ENCODE peak calls at places on chromosomes 11 and 22, in five cellular contexts. X, O, H, T and L are unnamed samples.

GRCh38 chr11:44326615-44327475 is 16.9 kb upstream of the ALX4 start:
- DNase-seq in H (no peak), O (no peak), T (no peak), X (no peak), L (no peak)

GRCh38 chr11:31499576-31500178 is 9.7 kb downstream of the IMMP1L start:
- DNase-seq in X (no peak), H (no peak), O (no peak), T (no peak), L (no peak)

GRCh38 chr11:10540546-10540914 is 457 bp downstream of the RNF141 start:
- DNase-seq in O (no peak), T (no peak), X (no peak), H (no peak), L (no peak)

GRCh38 chr11:105000167-105000566 is 22.8 kb downstream of the CASP5 start:
- DNase-seq in O (no peak), H (no peak), X (no peak), T (peak), L (no peak)

GRCh38 chr11:96055706-96056387 is 131.9 kb upstream of the MTMR2 start:
- DNase-seq in H (no peak), X (no peak), T (no peak), O (no peak), L (no peak)

GRCh38 chr22:41822289-41823057 is 10.4 kb upstream of the SREBF2 start:
- DNase-seq in O (peak), H (no peak), T (peak), X (peak), L (peak)

GRCh38 chr11:45225277-45225676 is 60.9 kb downstream of the SYT13 start:
- DNase-seq in H (no peak), T (no peak), O (no peak), X (no peak), L (no peak)

GRCh38 chr11:13301522-13301921 is 23.9 kb downstream of the BMAL1 start:
- DNase-seq in H (no peak), X (no peak), O (no peak), T (no peak), L (no peak)

GRCh38 chr11:128632151-128632791 is 44.9 kb upstream of the ETS1 start:
- DNase-seq in H (no peak), O (peak), X (no peak), T (peak), L (peak)

GRCh38 chr11:120956710-120957500 is 67.0 kb upstream of the TBCEL start:
- DNase-seq in T (no peak), H (no peak), O (peak), X (no peak), L (no peak)

GRCh38 chr11:67120881-67121710 is 2.0 kb downstream of the KDM2A start:
- DNase-seq in O (no peak), T (no peak), H (no peak), X (peak), L (peak)

DNA sequence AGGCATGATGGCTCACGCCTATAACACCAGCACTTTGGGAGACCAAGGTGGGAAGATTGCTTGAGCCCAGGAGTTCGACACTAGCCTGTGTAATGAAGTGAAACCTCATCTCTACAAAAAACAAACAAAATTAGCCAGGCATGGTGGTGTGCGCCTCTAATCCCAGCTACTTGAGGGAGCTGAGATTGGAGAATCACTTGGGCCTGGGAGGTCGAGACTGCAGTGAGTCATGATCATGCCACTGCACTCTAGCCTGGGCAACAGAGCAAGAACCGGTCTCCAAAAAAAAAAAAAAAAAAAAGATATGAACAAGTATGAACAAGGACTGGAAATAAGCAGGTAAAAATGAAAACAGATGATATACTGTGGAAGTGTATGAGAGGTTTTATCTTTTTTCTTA is 54.1 kb upstream of the SOX6 start:
- DNase-seq in T (no peak), H (no peak), X (no peak), O (no peak), L (no peak)
- H3K4me3 ChIP-seq in T (no peak), H (no peak), X (no peak), O (no peak), L (no peak)

DNA sequence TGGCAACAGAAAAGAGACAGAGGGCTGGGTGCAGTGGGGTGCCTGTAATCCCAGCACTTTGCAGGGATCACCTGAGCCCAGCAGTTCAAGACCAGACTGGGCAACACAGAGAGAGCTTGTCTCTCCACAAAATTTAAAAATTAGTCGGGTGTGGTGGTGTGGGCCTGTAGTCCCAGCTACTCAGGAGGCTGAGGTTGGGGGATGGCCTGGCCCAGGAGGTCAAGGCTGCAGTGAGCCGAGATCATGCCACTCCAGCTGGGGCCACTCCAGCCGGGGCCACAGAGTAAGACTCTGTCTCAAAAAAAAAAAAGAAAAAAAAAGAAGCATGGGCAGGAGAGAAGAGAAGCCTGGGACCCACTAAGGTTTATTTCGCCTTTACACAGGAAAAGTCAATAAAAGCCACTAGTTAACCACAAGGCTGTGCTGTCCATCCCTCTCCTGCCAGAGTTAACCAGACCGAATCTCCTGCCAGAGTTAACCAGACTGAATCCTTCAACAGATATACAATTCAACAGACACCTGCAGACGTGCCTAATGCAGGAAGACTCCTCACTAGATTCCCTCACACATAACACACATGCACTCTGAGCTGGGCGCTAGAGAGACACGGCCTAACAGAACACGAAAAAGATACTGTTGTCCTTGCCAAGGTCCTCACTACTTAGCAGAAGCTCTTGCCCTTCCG is 29.8 kb downstream of the MICAL3 start:
- DNase-seq in X (no peak), O (no peak), H (no peak), T (no peak), L (no peak)
- TF ChIP-seq SIN3A in X (no peak), O (no peak), H (no peak), T (no peak), L (no peak)

GRCh38 chr11:57778318-57779037 is 16.9 kb downstream of the CTNND1 start:
- DNase-seq in O (peak), H (peak), T (peak), X (no peak), L (peak)
- H3K4me3 ChIP-seq in O (peak), H (no peak), T (peak), X (peak), L (peak)

GRCh38 chr11:109998921-109999320 is 94.3 kb upstream of the ZC3H12C start:
- DNase-seq in X (no peak), H (no peak), T (no peak), O (no peak), L (no peak)

GRCh38 chr11:109996060-109996459 is 97.1 kb upstream of the ZC3H12C start:
- DNase-seq in O (no peak), X (no peak), H (no peak), T (no peak), L (no peak)

GRCh38 chr11:110000858-110001257 is 92.3 kb upstream of the ZC3H12C start:
- DNase-seq in O (peak), T (no peak), X (no peak), H (no peak), L (no peak)

GRCh38 chr11:110003426-110003825 is 89.8 kb upstream of the ZC3H12C start:
- DNase-seq in X (no peak), T (no peak), O (no peak), H (no peak), L (no peak)

DNA sequence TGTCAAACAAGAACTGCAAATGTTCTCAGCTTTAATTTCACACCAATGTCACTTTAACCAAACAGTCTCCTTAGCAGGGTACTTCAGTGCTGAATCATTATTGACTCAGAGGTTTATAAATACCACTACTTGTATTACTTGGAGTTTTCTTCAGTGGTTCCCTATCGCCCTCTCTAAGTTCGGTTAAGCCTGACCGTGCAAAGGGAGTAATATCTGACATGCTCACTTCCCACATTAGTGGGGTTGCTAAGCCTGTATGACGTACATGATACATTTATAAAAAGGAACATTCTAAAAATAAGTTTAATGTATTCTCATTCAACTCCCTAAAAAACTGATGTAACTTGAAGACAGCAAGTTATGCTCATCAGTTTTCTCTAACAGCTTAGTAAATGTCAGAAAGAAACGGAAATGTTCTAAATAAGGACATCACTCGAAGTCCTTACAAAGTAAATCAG is 93.1 kb upstream of the ZC3H12C start:
- DNase-seq in T (peak), O (no peak), X (peak), H (no peak), L (peak)
- TF ChIP-seq SIN3A in T (no peak), O (no peak), X (no peak), H (no peak), L (no peak)

GRCh38 chr11:94400075-94400838 is 962 bp downstream of the GPR83 start:
- DNase-seq in X (no peak), T (no peak), H (no peak), O (peak), L (no peak)
- H3K4me3 ChIP-seq in X (no peak), T (no peak), H (peak), O (peak), L (peak)

GRCh38 chr11:69939551-69940245 is 120.5 kb upstream of the FGF3 start:
- DNase-seq in O (peak), T (no peak), X (no peak), H (no peak), L (no peak)

GRCh38 chr11:69936750-69937149 is 117.5 kb upstream of the FGF3 start:
- DNase-seq in O (no peak), T (no peak), H (no peak), X (no peak), L (no peak)

GRCh38 chr11:69940246-69940610 is 121.0 kb upstream of the FGF3 start:
- DNase-seq in H (no peak), T (no peak), O (peak), X (no peak), L (no peak)

GRCh38 chr11:69935941-69936505 is 116.8 kb upstream of the FGF3 start:
- DNase-seq in X (no peak), H (no peak), T (no peak), O (no peak), L (no peak)

GRCh38 chr11:69938206-69938605 is 119.0 kb upstream of the FGF3 start:
- DNase-seq in T (no peak), H (no peak), X (no peak), O (no peak), L (no peak)
- TF ChIP-seq SIN3A in T (no peak), H (no peak), X (no peak), O (no peak), L (no peak)

DNA sequence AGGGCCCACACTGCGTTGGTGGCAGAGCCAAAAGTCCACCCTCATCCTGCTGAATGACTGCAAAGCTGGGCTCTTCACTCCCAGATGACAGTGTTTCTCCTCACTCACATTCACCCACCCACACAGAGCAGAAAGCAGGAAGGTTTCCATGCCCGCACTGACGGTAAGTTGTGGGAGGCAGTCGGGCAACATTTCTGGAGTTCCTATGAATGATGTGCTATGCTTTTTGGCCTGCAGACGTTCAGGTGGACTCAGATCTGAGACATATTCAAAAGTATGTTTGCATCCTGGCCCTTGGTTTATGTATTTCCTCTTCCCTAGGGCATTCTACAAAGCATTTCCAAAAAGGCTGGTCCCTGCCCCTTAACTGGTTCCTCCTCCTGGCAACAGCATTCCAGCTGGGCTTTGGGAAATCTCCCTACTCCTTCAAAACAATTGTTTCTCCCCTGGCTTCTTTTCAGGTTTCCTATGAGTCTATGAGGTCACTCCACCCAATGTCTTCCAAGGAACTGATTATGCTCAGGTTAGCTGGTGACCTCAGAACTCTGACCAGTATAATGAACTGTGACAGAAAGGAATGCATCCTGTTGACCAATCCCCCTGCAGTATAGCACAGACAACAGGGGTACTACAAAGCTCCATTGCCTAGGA is 36.4 kb downstream of the PACSIN2 start:
- DNase-seq in T (no peak), X (no peak), O (no peak), H (no peak), L (no peak)
- H3K4me3 ChIP-seq in T (no peak), X (no peak), O (no peak), H (no peak), L (no peak)

GRCh38 chr11:20873054-20873453 is 203.7 kb downstream of the NELL1 start:
- DNase-seq in H (peak), O (peak), T (no peak), X (no peak), L (no peak)
- TF ChIP-seq SIN3A in H (no peak), O (no peak), T (no peak), X (no peak), L (no peak)

DNA sequence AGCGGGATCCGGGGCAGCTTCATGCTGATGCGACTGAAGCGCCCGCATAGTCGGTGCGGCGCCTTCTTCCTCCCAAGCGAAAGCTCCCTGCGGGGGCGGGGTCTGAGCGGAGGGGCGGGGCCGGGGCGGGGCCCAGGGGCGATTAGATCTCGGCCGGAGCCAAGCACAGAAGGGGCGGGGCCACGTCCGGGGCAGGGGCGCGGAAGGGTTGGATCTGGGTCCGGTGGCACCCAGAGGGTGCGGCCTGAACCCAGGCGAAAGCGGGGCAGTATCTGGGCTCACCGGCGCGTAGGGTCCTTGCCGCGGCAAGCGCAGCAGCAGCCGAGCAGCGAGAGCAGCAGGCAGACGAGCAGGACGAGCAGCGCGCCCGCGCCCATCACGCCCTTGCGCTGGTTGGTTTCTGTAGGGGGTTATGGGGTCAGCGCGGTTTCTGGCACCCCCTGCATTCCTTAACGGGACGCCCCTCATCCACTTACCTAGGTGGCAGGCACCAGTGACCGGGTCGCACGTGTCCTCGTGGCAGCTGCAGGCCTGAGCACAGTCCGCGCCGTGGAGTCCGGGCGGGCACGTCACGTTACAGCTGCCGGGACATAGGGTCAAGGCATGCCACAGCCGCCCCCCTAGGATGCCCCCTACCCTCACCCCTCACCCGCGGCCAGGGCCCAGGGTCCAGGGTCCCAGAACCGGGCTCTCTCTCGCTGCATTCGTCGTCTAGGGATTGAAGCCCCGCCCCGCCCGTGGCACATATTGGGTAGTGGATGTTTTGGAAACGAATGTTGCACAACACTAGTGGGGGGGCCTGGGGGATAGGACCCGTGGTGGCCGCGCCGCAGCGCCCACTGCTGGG is 8.1 kb downstream of the SCARF2 start:
- DNase-seq in O (peak), X (no peak), T (no peak), H (no peak), L (no peak)
- H3K4me3 ChIP-seq in O (no peak), X (peak), T (peak), H (no peak), L (no peak)

GRCh38 chr11:117604349-117604995 is 192.5 kb downstream of the DSCAML1 start:
- DNase-seq in H (no peak), O (no peak), T (no peak), X (no peak), L (no peak)
- TF ChIP-seq SIN3A in H (no peak), O (no peak), T (no peak), X (no peak), L (no peak)